ENCODE peak calls at places on chromosomes 7 and 10, in six cellular contexts. N, T, G, B, L and S are unnamed samples.

GRCh38 chr7:7550663-7551062 is 15.0 kb upstream of the COL28A1 start:
- DNase-seq in N (no peak), T (no peak), G (no peak), B (no peak), L (no peak), S (no peak)

GRCh38 chr7:6392712-6393666 is 54.8 kb downstream of the DAGLB start:
- DNase-seq in N (no peak), T (peak), G (peak), B (no peak), L (no peak), S (no peak)

GRCh38 chr7:1939434-1940401 is 269.6 kb downstream of the ELFN1 start:
- DNase-seq in N (no peak), T (no peak), G (peak), B (no peak), L (no peak), S (no peak)

GRCh38 chr7:97004931-97005763 is at the start of gene DLX6:
- DNase-seq in N (no peak), T (no peak), G (peak), B (peak), L (no peak), S (no peak)

GRCh38 chr10:71471957-71472365 is 75.2 kb downstream of the CDH23 start:
- DNase-seq in N (no peak), T (no peak), G (no peak), B (no peak), L (no peak), S (no peak)

GRCh38 chr7:76260171-76260703 is 42.2 kb upstream of the HSPB1 start:
- DNase-seq in N (peak), T (peak), G (peak), B (peak), L (no peak), S (no peak)

GRCh38 chr10:21964983-21965665 is 38.4 kb downstream of the DNAJC1 start:
- DNase-seq in N (no peak), T (peak), G (no peak), B (no peak), L (no peak), S (no peak)

GRCh38 chr7:112150823-112151641 is 55.2 kb downstream of the DOCK4 start:
- DNase-seq in N (no peak), T (no peak), G (no peak), B (no peak), L (no peak), S (no peak)

GRCh38 chr7:150754950-150755349 is 17.7 kb downstream of the GIMAP5 start:
- DNase-seq in N (no peak), T (no peak), G (peak), B (no peak), L (no peak), S (no peak)

GRCh38 chr10:79359816-79360498 is 12.7 kb downstream of the PPIF start:
- DNase-seq in N (no peak), T (no peak), G (no peak), B (no peak), L (no peak), S (no peak)

GRCh38 chr7:45001826-45002225 is 1.8 kb downstream of the CCM2 start:
- DNase-seq in N (no peak), T (no peak), G (no peak), B (no peak), L (no peak), S (no peak)

GRCh38 chr7:139441961-139442360 is 41.5 kb downstream of the KLRG2 start:
- DNase-seq in N (no peak), T (no peak), G (no peak), B (peak), L (no peak), S (no peak)

GRCh38 chr7:44101966-44102845 is 1.9 kb upstream of the AEBP1 start:
- DNase-seq in N (no peak), T (no peak), G (no peak), B (no peak), L (no peak), S (peak)

GRCh38 chr7:139026551-139026950 is 9.3 kb downstream of the ZC3HAV1L start:
- DNase-seq in N (no peak), T (no peak), G (no peak), B (no peak), L (no peak), S (no peak)

GRCh38 chr10:23976285-23976684 is 232.7 kb upstream of the KIAA1217 start:
- DNase-seq in N (no peak), T (no peak), G (no peak), B (no peak), L (no peak), S (no peak)

GRCh38 chr10:92279297-92279696 is 11.6 kb downstream of the CPEB3 start:
- DNase-seq in N (no peak), T (no peak), G (no peak), B (no peak), L (no peak), S (no peak)

GRCh38 chr7:157431173-157431950 is 94.6 kb downstream of the DNAJB6 start:
- DNase-seq in N (no peak), T (no peak), G (no peak), B (no peak), L (no peak), S (no peak)

GRCh38 chr7:110224643-110225042 is 866.3 kb upstream of the LRRN3 start:
- DNase-seq in N (no peak), T (peak), G (no peak), B (no peak), L (no peak), S (no peak)

GRCh38 chr7:101155303-101155702 is 1.0 kb downstream of the AP1S1 start:
- DNase-seq in N (no peak), T (no peak), G (no peak), B (no peak), L (no peak), S (no peak)

GRCh38 chr10:107623292-107623691 is 458.8 kb upstream of the SORCS1 start:
- DNase-seq in N (no peak), T (peak), G (no peak), B (no peak), L (no peak), S (no peak)

GRCh38 chr10:100743626-100744135 is 1.7 kb upstream of the PAX2 start:
- DNase-seq in N (no peak), T (peak), G (peak), B (peak), L (no peak), S (no peak)